ENCODE peak calls at places on chromosomes 1 and 21, in nine cellular contexts. One of them, this sample, is unnamed.

GRCh38 chr1:69985901-69986439 is 219.4 kb downstream of the LRRC40 start:
- DNase-seq in esophagus muscularis mucosa: no peak
- DNase-seq in heart left ventricle: no peak
- DNase-seq in prostate gland: no peak
- DNase-seq in IMR-90: peak; percentile 32
- DNase-seq in A549: no peak
- DNase-seq in HCT116: no peak
- DNase-seq in right lobe of liver: no peak
- DNase-seq in sigmoid colon: no peak
- DNase-seq in this sample: no peak

GRCh38 chr1:118905206-118905605 is 82.9 kb downstream of the TBX15 start:
- DNase-seq in esophagus muscularis mucosa: no peak
- DNase-seq in heart left ventricle: no peak
- DNase-seq in prostate gland: no peak
- DNase-seq in IMR-90: no peak
- DNase-seq in A549: no peak
- DNase-seq in HCT116: no peak
- DNase-seq in right lobe of liver: peak; percentile 62
- DNase-seq in sigmoid colon: no peak
- DNase-seq in this sample: no peak

GRCh38 chr1:46284597-46285564 is 18.5 kb downstream of the LRRC41 start:
- DNase-seq in esophagus muscularis mucosa: no peak
- DNase-seq in heart left ventricle: no peak
- DNase-seq in prostate gland: no peak
- DNase-seq in IMR-90: peak; percentile 82
- DNase-seq in A549: no peak
- DNase-seq in HCT116: no peak
- DNase-seq in right lobe of liver: no peak
- DNase-seq in sigmoid colon: no peak
- DNase-seq in this sample: no peak

GRCh38 chr1:19441048-19441447 is 44.3 kb downstream of the CAPZB start:
- DNase-seq in esophagus muscularis mucosa: no peak
- DNase-seq in heart left ventricle: no peak
- DNase-seq in prostate gland: no peak
- DNase-seq in IMR-90: no peak
- DNase-seq in A549: no peak
- DNase-seq in HCT116: no peak
- DNase-seq in right lobe of liver: no peak
- DNase-seq in sigmoid colon: no peak
- DNase-seq in this sample: no peak

GRCh38 chr21:14630556-14631069 is 84.5 kb upstream of the SAMSN1 start:
- DNase-seq in esophagus muscularis mucosa: no peak
- DNase-seq in heart left ventricle: no peak
- DNase-seq in prostate gland: no peak
- DNase-seq in IMR-90: no peak
- DNase-seq in A549: no peak
- DNase-seq in HCT116: no peak
- DNase-seq in right lobe of liver: no peak
- DNase-seq in sigmoid colon: no peak
- DNase-seq in this sample: no peak

GRCh38 chr1:178941261-178941689 is 70.4 kb upstream of the ANGPTL1 start:
- DNase-seq in esophagus muscularis mucosa: peak; percentile 70
- DNase-seq in heart left ventricle: no peak
- DNase-seq in prostate gland: no peak
- DNase-seq in IMR-90: no peak
- DNase-seq in A549: no peak
- DNase-seq in HCT116: no peak
- DNase-seq in right lobe of liver: peak; percentile 40
- DNase-seq in sigmoid colon: no peak
- DNase-seq in this sample: no peak

GRCh38 chr1:202599669-202600431 is 110.4 kb downstream of the SYT2 start:
- DNase-seq in esophagus muscularis mucosa: peak; percentile 94
- DNase-seq in heart left ventricle: peak; percentile 70
- DNase-seq in prostate gland: peak; percentile 42
- DNase-seq in IMR-90: peak; percentile 84
- DNase-seq in A549: peak; percentile 83
- DNase-seq in HCT116: peak; percentile 34
- DNase-seq in right lobe of liver: no peak
- DNase-seq in sigmoid colon: peak; percentile 87
- DNase-seq in this sample: peak; percentile 73

GRCh38 chr21:22399717-22400520 is 1401.7 kb downstream of the NCAM2 start:
- DNase-seq in esophagus muscularis mucosa: no peak
- DNase-seq in heart left ventricle: no peak
- DNase-seq in prostate gland: no peak
- DNase-seq in IMR-90: no peak
- DNase-seq in A549: no peak
- DNase-seq in HCT116: no peak
- DNase-seq in right lobe of liver: no peak
- DNase-seq in sigmoid colon: no peak
- DNase-seq in this sample: no peak

GRCh38 chr1:160726498-160727391 is 12.3 kb upstream of the SLAMF7 start:
- DNase-seq in esophagus muscularis mucosa: no peak
- DNase-seq in heart left ventricle: no peak
- DNase-seq in prostate gland: peak; percentile 68
- DNase-seq in IMR-90: peak; percentile 55
- DNase-seq in A549: peak; percentile 86
- DNase-seq in HCT116: peak; percentile 75
- DNase-seq in right lobe of liver: peak; percentile 67
- DNase-seq in sigmoid colon: no peak
- DNase-seq in this sample: no peak

GRCh38 chr1:25671929-25672328 is 55.3 kb downstream of the MAN1C1 start:
- DNase-seq in esophagus muscularis mucosa: no peak
- DNase-seq in heart left ventricle: peak; percentile 44
- DNase-seq in prostate gland: no peak
- DNase-seq in IMR-90: no peak
- DNase-seq in A549: no peak
- DNase-seq in HCT116: no peak
- DNase-seq in right lobe of liver: peak; percentile 88
- DNase-seq in sigmoid colon: no peak
- DNase-seq in this sample: no peak

GRCh38 chr1:237324226-237324625 is 282.2 kb downstream of the RYR2 start:
- DNase-seq in esophagus muscularis mucosa: no peak
- DNase-seq in heart left ventricle: no peak
- DNase-seq in prostate gland: no peak
- DNase-seq in IMR-90: no peak
- DNase-seq in A549: no peak
- DNase-seq in HCT116: no peak
- DNase-seq in right lobe of liver: no peak
- DNase-seq in sigmoid colon: no peak
- DNase-seq in this sample: no peak

GRCh38 chr1:246785536-246786111 is 61.4 kb downstream of the SCCPDH start:
- DNase-seq in esophagus muscularis mucosa: no peak
- DNase-seq in heart left ventricle: no peak
- DNase-seq in prostate gland: no peak
- DNase-seq in IMR-90: peak; percentile 31
- DNase-seq in A549: no peak
- DNase-seq in HCT116: no peak
- DNase-seq in right lobe of liver: peak; percentile 21
- DNase-seq in sigmoid colon: no peak
- DNase-seq in this sample: no peak

GRCh38 chr1:118115567-118116272 is 69.3 kb downstream of the SPAG17 start:
- DNase-seq in esophagus muscularis mucosa: no peak
- DNase-seq in heart left ventricle: no peak
- DNase-seq in prostate gland: no peak
- DNase-seq in IMR-90: peak; percentile 47
- DNase-seq in A549: no peak
- DNase-seq in HCT116: no peak
- DNase-seq in right lobe of liver: no peak
- DNase-seq in sigmoid colon: no peak
- DNase-seq in this sample: no peak

GRCh38 chr1:88595355-88595754 is 88.7 kb upstream of the PKN2 start:
- DNase-seq in esophagus muscularis mucosa: no peak
- DNase-seq in heart left ventricle: no peak
- DNase-seq in prostate gland: no peak
- DNase-seq in IMR-90: peak; percentile 57
- DNase-seq in A549: peak; percentile 18
- DNase-seq in HCT116: peak; percentile 62
- DNase-seq in right lobe of liver: no peak
- DNase-seq in sigmoid colon: no peak
- DNase-seq in this sample: no peak

DNA sequence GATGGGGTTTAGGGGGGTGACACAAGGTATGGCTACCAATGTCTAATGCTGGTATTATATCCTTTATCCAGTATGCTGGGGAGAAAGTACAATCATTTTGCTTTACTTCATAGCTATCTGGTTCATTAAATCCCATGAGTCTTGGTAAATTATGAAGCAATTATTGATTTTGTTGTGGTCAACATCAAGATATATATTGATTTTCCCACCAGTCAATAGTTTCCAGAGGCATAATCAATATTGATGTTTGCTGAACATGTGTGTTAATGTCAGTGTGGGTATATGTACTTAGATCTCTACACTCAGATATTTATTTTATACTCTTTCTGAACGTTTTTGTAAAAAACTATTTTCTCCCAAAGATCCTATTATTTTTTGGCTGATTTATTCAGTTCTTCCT is 155.5 kb downstream of the BACH1 start:
- DNase-seq in esophagus muscularis mucosa: no peak
- DNase-seq in heart left ventricle: no peak
- DNase-seq in prostate gland: no peak
- DNase-seq in IMR-90: no peak
- DNase-seq in A549: no peak
- DNase-seq in HCT116: no peak
- DNase-seq in right lobe of liver: no peak
- DNase-seq in sigmoid colon: no peak
- DNase-seq in this sample: no peak
- H3K4me1 ChIP-seq in esophagus muscularis mucosa: no peaks in the 10 kb centered on the region
- H3K4me1 ChIP-seq in heart left ventricle: no peaks in the 10 kb centered on the region
- H3K4me1 ChIP-seq in prostate gland: no peaks in the 10 kb centered on the region
- H3K4me1 ChIP-seq in IMR-90: no peaks in the 10 kb centered on the region
- H3K4me1 ChIP-seq in A549: no peaks in the 10 kb centered on the region
- H3K4me1 ChIP-seq in HCT116: no peaks in the 10 kb centered on the region
- H3K4me1 ChIP-seq in right lobe of liver: no peaks in the 10 kb centered on the region
- H3K4me1 ChIP-seq in sigmoid colon: no peaks in the 10 kb centered on the region
- H3K4me1 ChIP-seq in this sample: no peaks in the 10 kb centered on the region

GRCh38 chr1:30321216-30321910 is 402.0 kb downstream of the MATN1 start:
- DNase-seq in esophagus muscularis mucosa: no peak
- DNase-seq in heart left ventricle: no peak
- DNase-seq in prostate gland: no peak
- DNase-seq in IMR-90: no peak
- DNase-seq in A549: no peak
- DNase-seq in HCT116: no peak
- DNase-seq in right lobe of liver: no peak
- DNase-seq in sigmoid colon: no peak
- DNase-seq in this sample: no peak
- H3K27ac ChIP-seq in esophagus muscularis mucosa: no peak overlapping the region
- H3K27ac ChIP-seq in heart left ventricle: no peak overlapping the region
- H3K27ac ChIP-seq in prostate gland: no peak overlapping the region
- H3K27ac ChIP-seq in IMR-90: no peak overlapping the region
- H3K27ac ChIP-seq in A549: no peak overlapping the region
- H3K27ac ChIP-seq in HCT116: no peak overlapping the region
- H3K27ac ChIP-seq in right lobe of liver: no peak overlapping the region
- H3K27ac ChIP-seq in sigmoid colon: no peak overlapping the region
- H3K27ac ChIP-seq in this sample: no peak overlapping the region

GRCh38 chr1:198893763-198894444 is 255.1 kb downstream of the PTPRC start:
- DNase-seq in esophagus muscularis mucosa: no peak
- DNase-seq in heart left ventricle: no peak
- DNase-seq in prostate gland: no peak
- DNase-seq in IMR-90: no peak
- DNase-seq in A549: no peak
- DNase-seq in HCT116: no peak
- DNase-seq in right lobe of liver: no peak
- DNase-seq in sigmoid colon: no peak
- DNase-seq in this sample: no peak

GRCh38 chr1:198893141-198893540 is 254.3 kb downstream of the PTPRC start:
- DNase-seq in esophagus muscularis mucosa: no peak
- DNase-seq in heart left ventricle: no peak
- DNase-seq in prostate gland: no peak
- DNase-seq in IMR-90: no peak
- DNase-seq in A549: no peak
- DNase-seq in HCT116: no peak
- DNase-seq in right lobe of liver: no peak
- DNase-seq in sigmoid colon: no peak
- DNase-seq in this sample: no peak

GRCh38 chr1:198889732-198890131 is 250.9 kb downstream of the PTPRC start:
- DNase-seq in esophagus muscularis mucosa: no peak
- DNase-seq in heart left ventricle: no peak
- DNase-seq in prostate gland: no peak
- DNase-seq in IMR-90: no peak
- DNase-seq in A549: no peak
- DNase-seq in HCT116: no peak
- DNase-seq in right lobe of liver: no peak
- DNase-seq in sigmoid colon: no peak
- DNase-seq in this sample: no peak

GRCh38 chr1:198890531-198890930 is 251.7 kb downstream of the PTPRC start:
- DNase-seq in esophagus muscularis mucosa: no peak
- DNase-seq in heart left ventricle: no peak
- DNase-seq in prostate gland: no peak
- DNase-seq in IMR-90: peak; percentile 71
- DNase-seq in A549: peak; percentile 24
- DNase-seq in HCT116: no peak
- DNase-seq in right lobe of liver: no peak
- DNase-seq in sigmoid colon: no peak
- DNase-seq in this sample: no peak

GRCh38 chr1:198892065-198892464 is 253.2 kb downstream of the PTPRC start:
- DNase-seq in esophagus muscularis mucosa: no peak
- DNase-seq in heart left ventricle: no peak
- DNase-seq in prostate gland: no peak
- DNase-seq in IMR-90: peak; percentile 81
- DNase-seq in A549: no peak
- DNase-seq in HCT116: no peak
- DNase-seq in right lobe of liver: no peak
- DNase-seq in sigmoid colon: no peak
- DNase-seq in this sample: no peak
- TF ChIP-seq POLR2A in esophagus muscularis mucosa: no peak
- TF ChIP-seq POLR2A in heart left ventricle: no peak
- TF ChIP-seq POLR2A in prostate gland: no peak
- TF ChIP-seq POLR2A in IMR-90: no peak
- TF ChIP-seq POLR2A in A549: no peak
- TF ChIP-seq POLR2A in HCT116: no peak
- TF ChIP-seq POLR2A in right lobe of liver: no peak
- TF ChIP-seq POLR2A in sigmoid colon: no peak
- TF ChIP-seq POLR2A in this sample: no peak

DNA sequence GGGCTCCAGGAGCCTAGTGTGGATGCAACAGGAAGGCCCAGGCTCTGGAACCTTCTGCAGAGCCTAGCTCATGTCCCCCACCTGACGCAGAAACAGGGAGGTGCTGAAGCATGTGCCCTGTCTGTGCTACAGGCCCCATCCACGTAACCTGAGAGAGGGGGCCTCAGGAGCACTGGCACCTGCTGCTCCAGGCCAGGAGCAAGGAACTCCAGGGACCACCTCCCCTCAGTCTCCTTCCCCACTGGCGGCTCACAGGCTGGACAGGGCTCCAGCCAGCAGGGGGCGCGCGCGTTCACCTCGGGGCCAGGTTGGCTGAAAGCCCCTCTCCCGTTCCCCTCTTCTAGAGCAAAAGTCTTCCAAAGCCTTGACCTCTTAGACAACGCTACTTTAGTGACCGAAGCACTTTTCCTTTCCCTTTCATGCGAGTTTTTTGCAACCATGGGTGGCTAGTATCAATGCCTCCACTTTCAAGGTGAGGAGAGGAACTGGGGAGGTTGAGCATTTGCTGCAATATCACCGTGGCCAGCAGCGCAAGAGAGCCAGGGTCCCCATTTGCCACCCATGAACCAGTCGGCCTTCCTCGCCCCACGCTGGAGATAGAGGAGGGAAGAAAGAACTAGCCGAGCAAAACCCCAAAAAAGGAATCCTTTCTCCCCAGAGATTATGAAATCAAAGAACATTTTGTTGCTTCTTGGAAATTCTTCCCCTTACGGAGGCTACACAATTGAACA is 52.4 kb upstream of the GPR157 start:
- DNase-seq in esophagus muscularis mucosa: no peak
- DNase-seq in heart left ventricle: peak; percentile 89
- DNase-seq in prostate gland: no peak
- DNase-seq in IMR-90: peak; percentile 49
- DNase-seq in A549: peak; percentile 60
- DNase-seq in HCT116: peak; percentile 27
- DNase-seq in right lobe of liver: peak; percentile 79
- DNase-seq in sigmoid colon: peak; percentile 83
- DNase-seq in this sample: peak; percentile 81
- H3K4me1 ChIP-seq in esophagus muscularis mucosa: peaks cover 29% of the 10 kb centered on the region
- H3K4me1 ChIP-seq in heart left ventricle: peaks cover 57% of the 10 kb centered on the region
- H3K4me1 ChIP-seq in prostate gland: no peaks in the 10 kb centered on the region
- H3K4me1 ChIP-seq in IMR-90: peaks cover 20% of the 10 kb centered on the region
- H3K4me1 ChIP-seq in A549: peaks cover 42% of the 10 kb centered on the region
- H3K4me1 ChIP-seq in HCT116: peaks cover 39% of the 10 kb centered on the region
- H3K4me1 ChIP-seq in right lobe of liver: no peaks in the 10 kb centered on the region
- H3K4me1 ChIP-seq in sigmoid colon: peaks cover 31% of the 10 kb centered on the region
- H3K4me1 ChIP-seq in this sample: peaks cover 7% of the 10 kb centered on the region

This sample was measured in uterus.